ENCODE peak calls at places on chromosomes 7 and 10, in eight cellular contexts. R, G, W, F, X, Y, J and T are unnamed samples.

GRCh38 chr10:24494236-24494635 is 229.5 kb downstream of the ARHGAP21 start:
- DNase-seq in F (no peak), X (no peak), J (no peak), Y (no peak), W (peak), R (no peak), G (no peak), T (no peak)

GRCh38 chr7:101068401-101068800 is 16.9 kb upstream of the TRIM56 start:
- DNase-seq in W (no peak), J (no peak), Y (no peak), F (no peak), R (no peak), G (no peak), X (no peak), T (no peak)

GRCh38 chr10:132526676-132527075 is 10.9 kb upstream of the INPP5A start:
- DNase-seq in G (no peak), W (no peak), X (no peak), R (no peak), Y (no peak), J (no peak), F (no peak), T (no peak)

GRCh38 chr7:104096683-104097082 is 107.2 kb upstream of the RELN start:
- DNase-seq in Y (peak), W (no peak), F (no peak), J (no peak), G (no peak), R (peak), X (no peak), T (no peak)

GRCh38 chr10:116538992-116539391 is 6.7 kb upstream of the PNLIP start:
- DNase-seq in W (no peak), F (no peak), X (no peak), G (no peak), R (no peak), Y (no peak), J (no peak), T (no peak)

GRCh38 chr7:95933618-95934017 is 161.3 kb downstream of the DYNC1I1 start:
- DNase-seq in X (peak), W (no peak), Y (no peak), R (no peak), G (no peak), F (no peak), J (no peak), T (no peak)

GRCh38 chr7:77766801-77767605 is 31.2 kb downstream of the TMEM60 start:
- DNase-seq in G (no peak), Y (no peak), X (no peak), R (no peak), F (no peak), W (no peak), J (no peak), T (no peak)

GRCh38 chr7:100396421-100396982 is 23.2 kb downstream of the PILRA start:
- DNase-seq in X (no peak), W (no peak), F (peak), J (no peak), R (no peak), G (peak), Y (no peak), T (no peak)

GRCh38 chr10:71274901-71275796 is 43.9 kb upstream of the SLC29A3 start:
- DNase-seq in Y (no peak), G (no peak), R (no peak), X (no peak), W (no peak), J (no peak), F (no peak), T (no peak)

GRCh38 chr7:157495177-157495553 is 158.4 kb downstream of the DNAJB6 start:
- DNase-seq in J (no peak), R (no peak), X (no peak), Y (no peak), G (no peak), W (no peak), F (no peak), T (no peak)

GRCh38 chr7:25720427-25720826 is 431.6 kb upstream of the NFE2L3 start:
- DNase-seq in Y (peak), G (no peak), X (no peak), J (no peak), F (no peak), R (no peak), W (no peak), T (no peak)

GRCh38 chr10:18136056-18136916 is 3.9 kb upstream of the CACNB2 start:
- DNase-seq in W (no peak), F (no peak), Y (no peak), J (no peak), X (no peak), G (no peak), R (no peak), T (no peak)

GRCh38 chr7:74190259-74190658 is 16.1 kb downstream of the EIF4H start:
- DNase-seq in W (no peak), F (no peak), X (no peak), G (no peak), R (no peak), J (no peak), Y (no peak), T (no peak)

GRCh38 chr10:725786-726185 is 36.3 kb upstream of the DIP2C start:
- DNase-seq in F (no peak), W (no peak), R (no peak), J (no peak), Y (no peak), X (no peak), G (no peak), T (no peak)

GRCh38 chr10:7400068-7400824 is 10.6 kb downstream of the SFMBT2 start:
- DNase-seq in W (no peak), X (no peak), G (no peak), R (no peak), Y (no peak), F (no peak), J (no peak), T (no peak)